ENCODE peak calls at places on chromosomes 13 and 19, in nine cellular contexts. One of them, this sample, is unnamed.

GRCh38 chr13:102914629-102914935 is 68.8 kb downstream of the ERCC5 start:
- DNase-seq in stimulated activated CD4-positive, alpha-beta T cell treated with anti-CD3 and anti-CD28 coated beads, Interleukin-12 subunit alpha, Interleukin-12 subunit beta, amount 100 ng/mL, for 4 hours: no peak
- DNase-seq in B cell: no peak
- DNase-seq in Daoy: no peak
- DNase-seq in heart right ventricle: no peak
- DNase-seq in AG04450: no peak
- DNase-seq in CD4-positive, alpha-beta T cell: no peak
- DNase-seq in GM06990: no peak
- DNase-seq in germinal center: no peak
- DNase-seq in this sample: no peak

GRCh38 chr19:36420961-36421748 is 2.7 kb upstream of the ZFP82 start:
- DNase-seq in stimulated activated CD4-positive, alpha-beta T cell treated with anti-CD3 and anti-CD28 coated beads, Interleukin-12 subunit alpha, Interleukin-12 subunit beta, amount 100 ng/mL, for 4 hours: no peak
- DNase-seq in B cell: peak
- DNase-seq in Daoy: no peak
- DNase-seq in heart right ventricle: peak
- DNase-seq in AG04450: no peak
- DNase-seq in CD4-positive, alpha-beta T cell: no peak
- DNase-seq in GM06990: peak
- DNase-seq in germinal center: no peak
- DNase-seq in this sample: no peak

GRCh38 chr13:51520524-51520923 is 63.7 kb upstream of the WDFY2 start:
- DNase-seq in stimulated activated CD4-positive, alpha-beta T cell treated with anti-CD3 and anti-CD28 coated beads, Interleukin-12 subunit alpha, Interleukin-12 subunit beta, amount 100 ng/mL, for 4 hours: no peak
- DNase-seq in B cell: no peak
- DNase-seq in Daoy: peak
- DNase-seq in heart right ventricle: no peak
- DNase-seq in AG04450: peak
- DNase-seq in CD4-positive, alpha-beta T cell: no peak
- DNase-seq in GM06990: no peak
- DNase-seq in germinal center: no peak
- DNase-seq in this sample: no peak

GRCh38 chr13:95233026-95233635 is 68.1 kb downstream of the ABCC4 start:
- DNase-seq in stimulated activated CD4-positive, alpha-beta T cell treated with anti-CD3 and anti-CD28 coated beads, Interleukin-12 subunit alpha, Interleukin-12 subunit beta, amount 100 ng/mL, for 4 hours: no peak
- DNase-seq in B cell: no peak
- DNase-seq in Daoy: no peak
- DNase-seq in heart right ventricle: no peak
- DNase-seq in AG04450: no peak
- DNase-seq in CD4-positive, alpha-beta T cell: no peak
- DNase-seq in GM06990: no peak
- DNase-seq in germinal center: no peak
- DNase-seq in this sample: no peak

GRCh38 chr19:47153266-47153665 is 22.6 kb downstream of the SAE1 start:
- DNase-seq in stimulated activated CD4-positive, alpha-beta T cell treated with anti-CD3 and anti-CD28 coated beads, Interleukin-12 subunit alpha, Interleukin-12 subunit beta, amount 100 ng/mL, for 4 hours: no peak
- DNase-seq in B cell: no peak
- DNase-seq in Daoy: no peak
- DNase-seq in heart right ventricle: no peak
- DNase-seq in AG04450: no peak
- DNase-seq in CD4-positive, alpha-beta T cell: no peak
- DNase-seq in GM06990: no peak
- DNase-seq in germinal center: no peak
- DNase-seq in this sample: no peak

GRCh38 chr19:2699413-2700142 is 2.9 kb downstream of the GNG7 start:
- DNase-seq in stimulated activated CD4-positive, alpha-beta T cell treated with anti-CD3 and anti-CD28 coated beads, Interleukin-12 subunit alpha, Interleukin-12 subunit beta, amount 100 ng/mL, for 4 hours: no peak
- DNase-seq in B cell: peak
- DNase-seq in Daoy: no peak
- DNase-seq in heart right ventricle: no peak
- DNase-seq in AG04450: no peak
- DNase-seq in CD4-positive, alpha-beta T cell: no peak
- DNase-seq in GM06990: no peak
- DNase-seq in germinal center: no peak
- DNase-seq in this sample: no peak

GRCh38 chr13:33262997-33263396 is 22.6 kb downstream of the STARD13 start:
- DNase-seq in stimulated activated CD4-positive, alpha-beta T cell treated with anti-CD3 and anti-CD28 coated beads, Interleukin-12 subunit alpha, Interleukin-12 subunit beta, amount 100 ng/mL, for 4 hours: no peak
- DNase-seq in B cell: peak
- DNase-seq in Daoy: no peak
- DNase-seq in heart right ventricle: no peak
- DNase-seq in AG04450: no peak
- DNase-seq in CD4-positive, alpha-beta T cell: no peak
- DNase-seq in GM06990: no peak
- DNase-seq in germinal center: no peak
- DNase-seq in this sample: no peak

GRCh38 chr13:56561327-56561726 is 579.4 kb upstream of the PRR20A start:
- DNase-seq in stimulated activated CD4-positive, alpha-beta T cell treated with anti-CD3 and anti-CD28 coated beads, Interleukin-12 subunit alpha, Interleukin-12 subunit beta, amount 100 ng/mL, for 4 hours: no peak
- DNase-seq in B cell: no peak
- DNase-seq in Daoy: no peak
- DNase-seq in heart right ventricle: no peak
- DNase-seq in AG04450: no peak
- DNase-seq in CD4-positive, alpha-beta T cell: no peak
- DNase-seq in GM06990: no peak
- DNase-seq in germinal center: no peak
- DNase-seq in this sample: no peak

GRCh38 chr19:53545271-53546065 is 7.5 kb downstream of the ZNF331 start:
- DNase-seq in stimulated activated CD4-positive, alpha-beta T cell treated with anti-CD3 and anti-CD28 coated beads, Interleukin-12 subunit alpha, Interleukin-12 subunit beta, amount 100 ng/mL, for 4 hours: no peak
- DNase-seq in B cell: peak
- DNase-seq in Daoy: peak
- DNase-seq in heart right ventricle: no peak
- DNase-seq in AG04450: no peak
- DNase-seq in CD4-positive, alpha-beta T cell: no peak
- DNase-seq in GM06990: no peak
- DNase-seq in germinal center: no peak
- DNase-seq in this sample: no peak

GRCh38 chr19:3671680-3672574 is 28.3 kb downstream of the PIP5K1C start:
- DNase-seq in stimulated activated CD4-positive, alpha-beta T cell treated with anti-CD3 and anti-CD28 coated beads, Interleukin-12 subunit alpha, Interleukin-12 subunit beta, amount 100 ng/mL, for 4 hours: peak
- DNase-seq in B cell: no peak
- DNase-seq in Daoy: no peak
- DNase-seq in heart right ventricle: no peak
- DNase-seq in AG04450: no peak
- DNase-seq in CD4-positive, alpha-beta T cell: no peak
- DNase-seq in GM06990: no peak
- DNase-seq in germinal center: no peak
- DNase-seq in this sample: no peak

This sample was measured in tibial artery.